ENCODE peak calls at places on chromosomes 12 and 14, in five cellular contexts. One of them, this sample, is unnamed.

GRCh38 chr14:92968291-92969020 is 45.5 kb downstream of the CHGA start:
- DNase-seq in A549: no peak
- DNase-seq in heart right ventricle: no peak
- DNase-seq in cardiac fibroblast: no peak
- DNase-seq in AG04449: no peak
- DNase-seq in this sample: no peak

GRCh38 chr12:106883421-106883820 is 72.3 kb upstream of the TMEM263 start:
- DNase-seq in A549: no peak
- DNase-seq in heart right ventricle: no peak
- DNase-seq in cardiac fibroblast: no peak
- DNase-seq in AG04449: no peak
- DNase-seq in this sample: no peak

GRCh38 chr12:55908726-55909512 is 18.8 kb downstream of the PYM1 start:
- DNase-seq in A549: no peak
- DNase-seq in heart right ventricle: no peak
- DNase-seq in cardiac fibroblast: peak
- DNase-seq in AG04449: no peak
- DNase-seq in this sample: no peak

GRCh38 chr12:47860279-47860841 is 40.7 kb upstream of the HDAC7 start:
- DNase-seq in A549: no peak
- DNase-seq in heart right ventricle: no peak
- DNase-seq in cardiac fibroblast: no peak
- DNase-seq in AG04449: no peak
- DNase-seq in this sample: no peak

GRCh38 chr12:27292718-27293117 is 39.9 kb upstream of the BMAL2 start:
- DNase-seq in A549: no peak
- DNase-seq in heart right ventricle: no peak
- DNase-seq in cardiac fibroblast: no peak
- DNase-seq in AG04449: no peak
- DNase-seq in this sample: no peak

GRCh38 chr12:115697341-115697740 is 580.2 kb downstream of the MED13L start:
- DNase-seq in A549: no peak
- DNase-seq in heart right ventricle: no peak
- DNase-seq in cardiac fibroblast: no peak
- DNase-seq in AG04449: no peak
- DNase-seq in this sample: no peak

GRCh38 chr14:72644758-72645489 is 249.0 kb downstream of the DPF3 start:
- DNase-seq in A549: no peak
- DNase-seq in heart right ventricle: no peak
- DNase-seq in cardiac fibroblast: no peak
- DNase-seq in AG04449: no peak
- DNase-seq in this sample: no peak

GRCh38 chr12:67534671-67535070 is 113.9 kb upstream of the DYRK2 start:
- DNase-seq in A549: peak
- DNase-seq in heart right ventricle: peak
- DNase-seq in cardiac fibroblast: peak
- DNase-seq in AG04449: peak
- DNase-seq in this sample: no peak

GRCh38 chr12:12405882-12406281 is 49.0 kb downstream of the BORCS5 start:
- DNase-seq in A549: peak
- DNase-seq in heart right ventricle: no peak
- DNase-seq in cardiac fibroblast: no peak
- DNase-seq in AG04449: no peak
- DNase-seq in this sample: no peak

GRCh38 chr14:51780741-51781140 is 79.7 kb upstream of the GNG2 start:
- DNase-seq in A549: no peak
- DNase-seq in heart right ventricle: no peak
- DNase-seq in cardiac fibroblast: peak
- DNase-seq in AG04449: no peak
- DNase-seq in this sample: no peak

GRCh38 chr14:103629503-103630121 is 601 bp downstream of the KLC1 start:
- DNase-seq in A549: peak
- DNase-seq in heart right ventricle: peak
- DNase-seq in cardiac fibroblast: peak
- DNase-seq in AG04449: no peak
- DNase-seq in this sample: peak

GRCh38 chr12:69676257-69677012 is 22.7 kb downstream of the BEST3 start:
- DNase-seq in A549: no peak
- DNase-seq in heart right ventricle: no peak
- DNase-seq in cardiac fibroblast: no peak
- DNase-seq in AG04449: no peak
- DNase-seq in this sample: no peak

GRCh38 chr12:3119745-3120660 is 42.8 kb downstream of the TSPAN9 start:
- DNase-seq in A549: no peak
- DNase-seq in heart right ventricle: peak
- DNase-seq in cardiac fibroblast: peak
- DNase-seq in AG04449: peak
- DNase-seq in this sample: no peak

GRCh38 chr14:73243748-73244147 is 6.4 kb downstream of the PAPLN start:
- DNase-seq in A549: no peak
- DNase-seq in heart right ventricle: no peak
- DNase-seq in cardiac fibroblast: no peak
- DNase-seq in AG04449: no peak
- DNase-seq in this sample: no peak

DNA sequence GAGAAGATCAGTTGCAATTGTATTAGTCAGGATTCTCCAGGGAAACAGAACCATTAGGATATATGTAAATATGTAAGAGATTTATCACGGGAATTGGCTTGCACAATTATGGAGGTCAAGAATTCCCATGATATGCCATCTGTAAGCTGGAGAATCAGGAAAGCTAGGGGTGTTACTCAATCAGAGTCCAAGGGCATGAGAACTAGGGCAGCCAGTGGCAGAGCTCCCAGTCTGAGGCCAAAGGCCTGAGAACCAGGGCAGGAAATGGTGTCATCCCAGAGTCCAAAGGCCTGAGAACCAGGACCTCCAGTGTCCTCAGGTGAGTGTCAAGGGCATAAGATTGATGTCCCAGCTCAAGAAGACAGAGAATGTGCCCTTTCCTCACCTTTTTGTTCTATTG is 35.1 kb upstream of the ZNF740 start:
- DNase-seq in A549: no peak
- DNase-seq in heart right ventricle: no peak
- DNase-seq in cardiac fibroblast: peak
- DNase-seq in AG04449: no peak
- DNase-seq in this sample: no peak
- H3K4me3 ChIP-seq in A549: no peak
- H3K4me3 ChIP-seq in heart right ventricle: no peak
- H3K4me3 ChIP-seq in cardiac fibroblast: no peak
- H3K4me3 ChIP-seq in AG04449: no peak
- H3K4me3 ChIP-seq in this sample: no peak

GRCh38 chr12:132227782-132228417 is 83.6 kb downstream of the NOC4L start:
- DNase-seq in A549: no peak
- DNase-seq in heart right ventricle: no peak
- DNase-seq in cardiac fibroblast: no peak
- DNase-seq in AG04449: no peak
- DNase-seq in this sample: no peak

GRCh38 chr12:132230381-132230780 is 86.1 kb downstream of the NOC4L start:
- DNase-seq in A549: no peak
- DNase-seq in heart right ventricle: no peak
- DNase-seq in cardiac fibroblast: no peak
- DNase-seq in AG04449: no peak
- DNase-seq in this sample: no peak

GRCh38 chr12:132229423-132229760 is 85.1 kb downstream of the NOC4L start:
- DNase-seq in A549: no peak
- DNase-seq in heart right ventricle: no peak
- DNase-seq in cardiac fibroblast: no peak
- DNase-seq in AG04449: no peak
- DNase-seq in this sample: no peak

GRCh38 chr12:132229926-132230325 is 85.7 kb downstream of the NOC4L start:
- DNase-seq in A549: no peak
- DNase-seq in heart right ventricle: no peak
- DNase-seq in cardiac fibroblast: no peak
- DNase-seq in AG04449: no peak
- DNase-seq in this sample: no peak

DNA sequence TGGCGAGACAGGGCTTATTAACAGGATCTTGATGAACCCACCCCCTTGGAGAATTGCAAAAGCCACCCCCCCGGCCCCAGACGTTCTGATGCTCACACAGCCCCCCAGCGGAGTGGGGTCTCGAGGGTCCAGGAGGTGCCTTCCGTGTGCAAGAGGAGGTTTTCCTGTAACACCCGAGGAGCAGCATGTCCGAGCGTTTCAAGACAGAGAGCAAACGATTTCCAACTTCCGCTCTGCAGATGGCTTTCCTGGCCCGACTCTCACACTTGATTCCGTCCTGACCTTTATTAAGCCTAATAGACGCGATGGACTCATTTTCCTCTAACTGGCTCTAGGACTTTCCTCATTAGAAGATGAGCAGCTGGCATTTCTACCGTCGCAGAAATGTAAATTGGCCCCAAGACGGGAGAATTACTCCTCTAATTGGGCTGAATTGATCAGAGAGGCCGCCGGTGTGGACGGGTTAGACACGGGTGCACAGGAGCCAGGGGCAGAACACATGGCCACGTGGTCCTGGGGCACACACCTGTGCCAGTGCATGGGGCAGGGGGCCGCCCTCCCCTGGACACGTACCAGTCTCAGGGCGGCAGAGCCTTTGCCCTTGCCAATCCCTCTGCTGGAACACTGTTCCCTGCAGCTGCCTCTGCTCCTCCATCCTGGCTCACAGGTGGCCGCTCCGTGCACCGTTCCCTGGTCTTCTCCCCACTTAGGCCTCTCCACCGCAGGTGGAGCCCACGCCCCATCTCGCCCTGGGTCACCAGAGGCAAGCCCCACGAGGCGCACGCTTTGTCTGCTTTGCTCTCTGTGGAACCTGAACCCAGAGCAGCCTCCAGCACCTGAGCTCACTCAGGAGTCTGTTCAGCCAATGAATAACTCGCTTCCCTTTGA is 84.5 kb downstream of the NOC4L start:
- DNase-seq in A549: no peak
- DNase-seq in heart right ventricle: no peak
- DNase-seq in cardiac fibroblast: no peak
- DNase-seq in AG04449: no peak
- DNase-seq in this sample: no peak
- H3K4me3 ChIP-seq in A549: no peak
- H3K4me3 ChIP-seq in heart right ventricle: no peak
- H3K4me3 ChIP-seq in cardiac fibroblast: no peak
- H3K4me3 ChIP-seq in AG04449: no peak
- H3K4me3 ChIP-seq in this sample: no peak

GRCh38 chr12:87656311-87656710 is 372.9 kb downstream of the C12orf50 start:
- DNase-seq in A549: no peak
- DNase-seq in heart right ventricle: no peak
- DNase-seq in cardiac fibroblast: no peak
- DNase-seq in AG04449: no peak
- DNase-seq in this sample: no peak

GRCh38 chr12:87661770-87662402 is 367.3 kb downstream of the C12orf50 start:
- DNase-seq in A549: no peak
- DNase-seq in heart right ventricle: no peak
- DNase-seq in cardiac fibroblast: no peak
- DNase-seq in AG04449: no peak
- DNase-seq in this sample: no peak

GRCh38 chr12:87660987-87661769 is 368.0 kb downstream of the C12orf50 start:
- DNase-seq in A549: no peak
- DNase-seq in heart right ventricle: no peak
- DNase-seq in cardiac fibroblast: no peak
- DNase-seq in AG04449: no peak
- DNase-seq in this sample: no peak
- H3K4me3 ChIP-seq in A549: peak
- H3K4me3 ChIP-seq in heart right ventricle: no peak
- H3K4me3 ChIP-seq in cardiac fibroblast: no peak
- H3K4me3 ChIP-seq in AG04449: no peak
- H3K4me3 ChIP-seq in this sample: no peak

DNA sequence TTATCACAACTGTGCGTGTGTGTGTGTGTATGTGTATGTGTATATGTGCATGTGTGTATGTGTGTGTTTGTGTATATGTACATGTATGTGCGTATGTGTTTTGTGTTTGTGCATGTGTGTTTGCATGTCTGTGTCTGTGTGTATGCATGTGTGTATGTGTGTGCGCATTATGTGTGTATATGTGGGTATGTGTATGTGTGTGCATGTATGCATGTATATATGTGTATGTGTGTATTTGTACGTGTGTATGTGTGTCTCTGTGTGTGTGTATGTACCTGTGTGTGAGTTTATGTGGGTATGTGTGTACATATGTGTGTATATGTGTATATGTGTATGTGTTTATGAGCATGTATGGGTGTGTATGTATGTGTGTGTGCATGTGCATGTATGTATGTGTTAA is 37.6 kb upstream of the PIWIL1 start:
- DNase-seq in A549: no peak
- DNase-seq in heart right ventricle: no peak
- DNase-seq in cardiac fibroblast: no peak
- DNase-seq in AG04449: no peak
- DNase-seq in this sample: no peak
- H3K4me3 ChIP-seq in A549: no peak
- H3K4me3 ChIP-seq in heart right ventricle: no peak
- H3K4me3 ChIP-seq in cardiac fibroblast: no peak
- H3K4me3 ChIP-seq in AG04449: no peak
- H3K4me3 ChIP-seq in this sample: no peak

GRCh38 chr12:6768385-6769002 is 2.3 kb downstream of the PTMS start:
- DNase-seq in A549: no peak
- DNase-seq in heart right ventricle: no peak
- DNase-seq in cardiac fibroblast: no peak
- DNase-seq in AG04449: no peak
- DNase-seq in this sample: no peak

GRCh38 chr12:6767592-6768384 is 1.6 kb downstream of the PTMS start:
- DNase-seq in A549: no peak
- DNase-seq in heart right ventricle: peak
- DNase-seq in cardiac fibroblast: peak
- DNase-seq in AG04449: no peak
- DNase-seq in this sample: no peak

GRCh38 chr12:6770094-6770493 is 2.2 kb upstream of the LAG3 start:
- DNase-seq in A549: no peak
- DNase-seq in heart right ventricle: no peak
- DNase-seq in cardiac fibroblast: no peak
- DNase-seq in AG04449: no peak
- DNase-seq in this sample: no peak

GRCh38 chr12:6769681-6770080 is 2.6 kb upstream of the LAG3 start:
- DNase-seq in A549: no peak
- DNase-seq in heart right ventricle: no peak
- DNase-seq in cardiac fibroblast: no peak
- DNase-seq in AG04449: no peak
- DNase-seq in this sample: no peak

GRCh38 chr12:6769003-6769389 is 2.8 kb downstream of the PTMS start:
- DNase-seq in A549: no peak
- DNase-seq in heart right ventricle: peak
- DNase-seq in cardiac fibroblast: peak
- DNase-seq in AG04449: no peak
- DNase-seq in this sample: no peak
- H3K4me3 ChIP-seq in A549: peak
- H3K4me3 ChIP-seq in heart right ventricle: peak
- H3K4me3 ChIP-seq in cardiac fibroblast: peak
- H3K4me3 ChIP-seq in AG04449: peak
- H3K4me3 ChIP-seq in this sample: no peak

GRCh38 chr12:89345376-89345775 is 6.9 kb downstream of the DUSP6 start:
- DNase-seq in A549: no peak
- DNase-seq in heart right ventricle: no peak
- DNase-seq in cardiac fibroblast: no peak
- DNase-seq in AG04449: no peak
- DNase-seq in this sample: no peak

GRCh38 chr12:89343127-89343526 is 9.2 kb downstream of the DUSP6 start:
- DNase-seq in A549: no peak
- DNase-seq in heart right ventricle: peak
- DNase-seq in cardiac fibroblast: peak
- DNase-seq in AG04449: no peak
- DNase-seq in this sample: no peak

GRCh38 chr12:89344043-89344861 is 8.0 kb downstream of the DUSP6 start:
- DNase-seq in A549: no peak
- DNase-seq in heart right ventricle: no peak
- DNase-seq in cardiac fibroblast: no peak
- DNase-seq in AG04449: no peak
- DNase-seq in this sample: no peak

GRCh38 chr12:89345830-89346740 is 6.2 kb downstream of the DUSP6 start:
- DNase-seq in A549: no peak
- DNase-seq in heart right ventricle: peak
- DNase-seq in cardiac fibroblast: peak
- DNase-seq in AG04449: no peak
- DNase-seq in this sample: peak

GRCh38 chr12:89344862-89345202 is 7.5 kb downstream of the DUSP6 start:
- DNase-seq in A549: no peak
- DNase-seq in heart right ventricle: no peak
- DNase-seq in cardiac fibroblast: no peak
- DNase-seq in AG04449: no peak
- DNase-seq in this sample: no peak
- H3K4me3 ChIP-seq in A549: no peak
- H3K4me3 ChIP-seq in heart right ventricle: no peak
- H3K4me3 ChIP-seq in cardiac fibroblast: no peak
- H3K4me3 ChIP-seq in AG04449: no peak
- H3K4me3 ChIP-seq in this sample: no peak

This sample was measured in GM06990.